ENCODE peak calls at places on chromosomes 7 and 10, in four cellular contexts. G is HepG2, E is GM12878, Y is SK-N-SH. D is an unnamed sample.

GRCh38 chr10:124450010-124450782 is at the start of gene NKX1-2:
- DNase-seq in G (no peak), Y (peak; percentile 80), E (no peak), D (no peak)

GRCh38 chr10:70744617-70745138 is 40.5 kb downstream of the TBATA start:
- DNase-seq in E (no peak), G (no peak), Y (no peak), D (no peak)

GRCh38 chr7:14270099-14270498 is 280.6 kb upstream of the ETV1 start:
- DNase-seq in G (no peak), E (no peak), Y (no peak), D (no peak)

GRCh38 chr10:61108880-61109279 is 164.9 kb upstream of the RHOBTB1 start:
- DNase-seq in G (no peak), Y (no peak), E (no peak), D (peak; percentile 64)

GRCh38 chr10:70967591-70968588 is 79.5 kb upstream of the PCBD1 start:
- DNase-seq in E (no peak), G (no peak), Y (no peak), D (no peak)

GRCh38 chr10:62637249-62638061 is 167.1 kb upstream of the ADO start:
- DNase-seq in G (peak; percentile 7), Y (no peak), E (peak; percentile 81), D (no peak)

GRCh38 chr7:93717217-93717900 is 142.8 kb upstream of the CALCR start:
- DNase-seq in E (no peak), Y (no peak), G (no peak), D (no peak)

GRCh38 chr10:123229927-123230630 is 75.9 kb downstream of the BUB3 start:
- DNase-seq in Y (no peak), G (no peak), E (no peak), D (no peak)

GRCh38 chr10:86594535-86594934 is 59.8 kb upstream of the OPN4 start:
- DNase-seq in G (no peak), E (no peak), Y (no peak), D (no peak)

GRCh38 chr10:103429647-103430046 is 22.5 kb downstream of the CALHM2 start:
- DNase-seq in Y (no peak), E (no peak), G (no peak), D (no peak)

GRCh38 chr7:95338832-95339231 is 14.5 kb upstream of the PON1 start:
- DNase-seq in E (no peak), G (no peak), Y (no peak), D (no peak)

GRCh38 chr10:14573666-14574261 is 200.9 kb downstream of the FAM107B start:
- DNase-seq in G (no peak), Y (no peak), E (no peak), D (no peak)

GRCh38 chr10:125127110-125127509 is 33.3 kb downstream of the CTBP2 start:
- DNase-seq in E (no peak), Y (no peak), G (no peak), D (no peak)

GRCh38 chr7:65827366-65827765 is 45.5 kb upstream of the VKORC1L1 start:
- DNase-seq in E (no peak), Y (no peak), G (no peak), D (no peak)

GRCh38 chr7:86814980-86815379 is 171.3 kb downstream of the GRM3 start:
- DNase-seq in E (no peak), Y (peak; percentile 50), G (peak; percentile 20), D (peak; percentile 32)

GRCh38 chr10:66837990-66838389 is 87.8 kb upstream of the LRRTM3 start:
- DNase-seq in G (no peak), Y (no peak), E (no peak), D (no peak)

GRCh38 chr10:1202343-1202742 is 146.2 kb downstream of the WDR37 start:
- DNase-seq in Y (no peak), G (no peak), E (no peak), D (no peak)

GRCh38 chr10:30057421-30057841 is 2.0 kb downstream of the JCAD start:
- DNase-seq in Y (no peak), G (no peak), E (no peak), D (no peak)

GRCh38 chr7:85316489-85316888 is 129.6 kb upstream of the SEMA3D start:
- DNase-seq in Y (no peak), G (no peak), E (no peak), D (no peak)

GRCh38 chr7:85324145-85324799 is 137.4 kb upstream of the SEMA3D start:
- DNase-seq in G (no peak), E (no peak), Y (peak; percentile 49), D (no peak)

GRCh38 chr7:85322252-85322651 is 135.4 kb upstream of the SEMA3D start:
- DNase-seq in E (no peak), G (no peak), Y (no peak), D (no peak)

DNA sequence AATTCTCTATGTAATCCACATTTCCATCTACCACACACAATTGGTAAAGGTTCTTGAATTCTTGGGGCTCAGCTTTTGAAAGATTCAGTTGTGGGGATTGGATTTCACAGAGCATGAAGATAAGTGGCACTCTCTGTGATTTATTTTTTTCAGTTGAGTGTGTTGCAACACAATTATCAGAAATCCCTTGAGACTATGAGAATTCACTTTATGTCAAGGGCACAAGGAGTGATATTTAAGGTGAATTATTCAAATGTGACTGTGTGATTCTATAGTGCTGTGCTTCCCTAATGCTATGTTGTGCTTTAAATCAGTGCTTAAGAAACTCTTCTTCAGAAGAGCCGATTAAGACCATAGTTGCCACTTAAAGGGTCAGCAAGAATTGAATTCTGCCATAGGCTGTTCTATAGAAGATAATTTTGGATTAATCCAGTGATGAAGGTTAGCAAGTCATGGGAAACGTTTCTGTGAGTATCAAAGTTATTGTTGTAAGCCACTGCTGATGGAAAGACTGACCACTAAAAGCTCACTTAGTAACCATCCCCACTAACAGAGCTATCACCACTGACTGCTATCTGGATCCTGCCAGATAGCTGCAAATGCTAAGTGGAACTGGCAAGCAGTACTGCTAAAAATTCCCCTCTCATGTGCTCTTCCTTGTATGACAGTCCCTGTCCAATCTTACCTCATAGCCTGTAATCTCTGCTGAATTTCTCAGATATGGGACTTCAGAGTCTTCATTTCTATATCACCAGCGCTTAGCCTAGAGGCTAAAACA is 134.0 kb upstream of the SEMA3D start:
- DNase-seq in Y (no peak), E (no peak), G (no peak), D (no peak)
- TF ChIP-seq MXI1 in Y (no peak), E (no peak), G (no peak), D (no peak)

GRCh38 chr7:128883622-128884549 is 21.2 kb downstream of the ATP6V1F start:
- DNase-seq in G (peak; percentile 44), E (peak; percentile 48), Y (peak; percentile 96), D (peak; percentile 92)
- TF ChIP-seq YY1 in G (no peak), E (peak; percentile 68), Y (no peak), D (peak; percentile 74)

DNA sequence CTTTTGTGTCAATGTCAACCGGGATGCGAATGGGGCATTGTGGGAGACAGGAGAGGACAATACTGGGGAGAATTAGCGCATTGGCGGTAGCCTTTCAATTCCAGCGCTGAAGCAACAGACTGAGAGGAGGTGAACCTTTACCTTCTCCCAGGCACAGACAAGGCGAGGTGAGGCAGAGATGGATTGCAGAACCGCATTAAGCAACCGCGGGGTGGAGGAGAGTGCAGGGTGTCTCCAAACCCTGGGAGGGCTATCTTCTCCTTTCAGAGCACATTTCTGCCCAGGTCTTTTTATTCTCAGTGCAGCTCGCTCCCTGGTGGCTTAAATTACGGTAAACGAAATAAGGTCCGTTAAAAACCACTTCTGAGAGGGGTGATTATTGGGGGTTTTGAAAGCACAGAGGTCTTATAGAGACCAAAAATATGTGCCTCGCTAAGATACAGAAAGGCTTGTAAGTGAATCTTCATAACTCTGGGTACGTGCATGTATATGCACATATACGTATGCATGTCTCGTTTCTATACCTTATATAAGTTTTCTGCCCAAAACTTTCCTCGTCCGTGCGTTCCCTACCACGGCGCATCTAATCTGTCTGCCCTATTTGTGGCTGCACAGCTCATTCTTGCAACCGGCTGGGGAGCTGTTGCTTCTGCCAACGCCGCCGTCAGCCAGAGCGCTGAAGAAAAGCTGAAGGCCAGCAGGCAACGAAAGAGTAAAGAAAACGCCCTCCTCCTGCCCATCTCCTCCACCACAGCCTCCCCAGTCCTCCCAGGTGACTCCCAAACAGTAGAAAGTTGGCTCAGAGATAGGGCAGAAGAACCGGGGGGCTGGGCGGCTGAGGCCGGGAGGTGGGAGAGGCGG is 915 bp upstream of the ZNF804B start:
- DNase-seq in E (no peak), Y (peak; percentile 61), G (no peak), D (no peak)
- TF ChIP-seq MXI1 in E (no peak), Y (no peak), G (no peak), D (no peak)

GRCh38 chr10:122102867-122103525 is 114.0 kb downstream of the TACC2 start:
- DNase-seq in Y (no peak), E (no peak), G (no peak), D (no peak)
- TF ChIP-seq YY1 in Y (no peak), E (no peak), G (no peak), D (no peak)

GRCh38 chr10:129047001-129047400 is 420.0 kb upstream of the MGMT start:
- DNase-seq in E (no peak), G (no peak), Y (no peak), D (no peak)

GRCh38 chr10:129048513-129048912 is 418.5 kb upstream of the MGMT start:
- DNase-seq in G (no peak), Y (no peak), E (no peak), D (no peak)

GRCh38 chr10:129047585-129047984 is 419.5 kb upstream of the MGMT start:
- DNase-seq in E (no peak), Y (no peak), G (no peak), D (no peak)

GRCh38 chr10:129045658-129046057 is 421.4 kb upstream of the MGMT start:
- DNase-seq in E (no peak), G (no peak), Y (no peak), D (no peak)

GRCh38 chr10:129046074-129046681 is 420.9 kb upstream of the MGMT start:
- DNase-seq in E (no peak), Y (no peak), G (no peak), D (no peak)
- TF ChIP-seq MXI1 in E (no peak), Y (no peak), G (no peak), D (no peak)

DNA sequence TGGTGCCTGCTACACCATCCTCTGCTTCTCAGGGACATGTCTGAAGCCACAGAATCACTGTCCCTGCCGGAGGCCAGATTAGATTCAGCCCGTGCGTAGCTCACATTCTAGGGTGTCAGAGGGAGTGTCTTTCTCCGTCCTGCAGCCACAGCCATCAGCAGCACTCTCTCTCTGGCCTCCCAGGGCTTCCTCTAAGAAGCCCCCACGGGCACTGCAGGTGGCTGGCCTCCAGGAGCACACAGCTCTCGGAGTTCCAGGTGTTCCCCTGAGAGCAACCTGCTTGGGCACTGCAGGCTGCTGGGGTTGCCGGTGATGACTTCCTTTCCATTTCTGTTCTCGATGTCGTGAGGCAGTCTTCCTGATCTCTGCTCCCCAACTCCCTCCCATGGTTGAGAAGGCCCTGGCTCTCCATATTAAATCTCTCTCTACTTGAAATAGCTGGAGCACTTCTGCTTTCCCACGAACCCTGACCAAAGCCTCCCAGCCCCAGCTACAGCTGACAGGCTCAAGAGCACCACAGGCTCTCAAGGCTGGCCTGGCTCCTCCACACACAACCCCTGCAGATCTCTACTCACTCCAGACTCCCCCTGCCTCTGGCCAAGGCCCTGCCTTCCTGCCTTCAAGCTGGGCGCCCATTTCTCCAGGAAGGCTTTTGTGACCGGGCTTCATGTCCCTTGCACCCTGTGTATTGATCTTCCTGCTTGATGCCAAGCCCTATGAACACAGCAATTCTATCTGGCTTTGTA is 49.0 kb upstream of the TMEM72 start:
- DNase-seq in Y (no peak), G (no peak), E (no peak), D (no peak)
- TF ChIP-seq YY1 in Y (no peak), G (no peak), E (no peak), D (no peak)

D was measured in K562.